ENCODE peak calls at places on chromosome 13, in eight cellular contexts. T is AG10803; Q is astrocyte of the cerebellum; M is GM06990; I is CD8-positive, alpha-beta memory T cell; R is GM12878; J is HAP-1; Y is ovary. K is an unnamed sample.

GRCh38 chr13:41541142-41541938 is 84.0 kb downstream of the RGCC start:
- DNase-seq in R (no peak), Q (no peak), I (no peak), J (no peak), T (no peak), Y (no peak), M (no peak), K (no peak)

GRCh38 chr13:71613347-71613746 is 253.7 kb downstream of the DACH1 start:
- DNase-seq in Q (no peak), M (no peak), J (no peak), Y (no peak), I (no peak), T (no peak), R (no peak), K (no peak)

GRCh38 chr13:92849381-92849780 is 377.2 kb upstream of the GPC6 start:
- DNase-seq in R (no peak), Q (no peak), I (no peak), J (no peak), T (no peak), M (no peak), Y (no peak), K (no peak)

GRCh38 chr13:33188093-33188882 is 97.3 kb downstream of the STARD13 start:
- DNase-seq in T (peak; percentile 28), J (no peak), Q (no peak), Y (no peak), R (peak; percentile 79), I (no peak), M (peak; percentile 74), K (no peak)

GRCh38 chr13:19153782-19154450 is 27.7 kb downstream of the TUBA3C start:
- DNase-seq in Y (no peak), M (no peak), J (no peak), Q (no peak), I (no peak), T (no peak), R (no peak), K (no peak)

GRCh38 chr13:48901786-48902185 is 73.9 kb upstream of the FNDC3A start:
- DNase-seq in R (no peak), Q (no peak), I (no peak), M (no peak), Y (no peak), T (no peak), J (no peak), K (no peak)

GRCh38 chr13:45765464-45765863 is 63.3 kb downstream of the CBY2 start:
- DNase-seq in M (no peak), T (no peak), J (no peak), Y (no peak), R (no peak), I (no peak), Q (no peak), K (no peak)

GRCh38 chr13:35769812-35770211 is 293.3 kb upstream of the MAB21L1 start:
- DNase-seq in I (no peak), T (peak; percentile 50), R (no peak), Y (no peak), J (no peak), Q (no peak), M (no peak), K (no peak)

GRCh38 chr13:105465745-105466144 is 1069.7 kb downstream of the EFNB2 start:
- DNase-seq in M (no peak), Q (no peak), Y (no peak), T (no peak), J (no peak), R (no peak), I (no peak), K (no peak)

GRCh38 chr13:105464249-105464648 is 1071.2 kb downstream of the EFNB2 start:
- DNase-seq in Y (no peak), J (no peak), I (no peak), T (no peak), R (no peak), M (no peak), Q (no peak), K (no peak)

GRCh38 chr13:105462981-105463380 is 1072.5 kb downstream of the EFNB2 start:
- DNase-seq in J (no peak), R (no peak), I (no peak), T (no peak), Q (peak; percentile 18), M (no peak), Y (no peak), K (no peak)

GRCh38 chr13:105465251-105465650 is 1070.2 kb downstream of the EFNB2 start:
- DNase-seq in T (no peak), Q (no peak), Y (no peak), R (no peak), J (no peak), M (no peak), I (no peak), K (no peak)

GRCh38 chr13:105466376-105466775 is 1069.1 kb downstream of the EFNB2 start:
- DNase-seq in J (no peak), M (no peak), Q (no peak), Y (no peak), T (no peak), R (no peak), I (no peak), K (no peak)
- H3K4me3 ChIP-seq in J (no peak overlapping the region), M (no peak overlapping the region), Q (no peak overlapping the region), Y (no peak overlapping the region), T (no peak overlapping the region), R (no peak overlapping the region), I (no peak overlapping the region), K (no peak overlapping the region)

DNA sequence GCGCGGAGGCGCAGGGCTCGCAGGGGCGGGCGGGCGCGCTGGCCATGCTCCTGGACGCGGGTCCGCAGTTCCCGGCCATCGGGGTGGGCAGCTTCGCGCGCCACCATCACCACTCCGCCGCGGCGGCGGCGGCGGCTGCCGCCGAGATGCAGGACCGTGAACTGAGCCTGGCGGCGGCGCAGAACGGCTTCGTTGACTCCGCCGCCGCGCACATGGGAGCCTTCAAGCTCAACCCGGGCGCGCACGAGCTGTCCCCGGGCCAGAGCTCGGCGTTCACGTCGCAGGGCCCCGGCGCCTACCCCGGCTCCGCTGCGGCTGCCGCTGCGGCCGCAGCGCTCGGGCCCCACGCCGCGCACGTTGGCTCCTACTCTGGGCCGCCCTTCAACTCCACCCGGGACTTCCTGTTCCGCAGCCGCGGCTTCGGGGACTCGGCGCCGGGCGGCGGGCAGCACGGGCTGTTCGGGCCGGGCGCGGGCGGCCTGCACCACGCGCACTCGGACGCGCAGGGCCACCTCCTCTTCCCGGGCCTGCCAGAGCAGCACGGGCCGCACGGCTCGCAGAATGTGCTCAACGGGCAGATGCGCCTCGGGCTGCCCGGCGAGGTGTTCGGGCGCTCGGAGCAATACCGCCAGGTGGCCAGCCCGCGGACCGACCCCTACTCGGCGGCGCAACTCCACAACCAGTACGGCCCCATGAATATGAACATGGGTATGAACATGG is 597 bp downstream of the ZIC2 start:
- DNase-seq in I (no peak), J (no peak), M (no peak), R (no peak), Q (no peak), T (no peak), Y (no peak), K (peak; percentile 71)
- H3K4me3 ChIP-seq in I (no peak overlapping the region), J (peak overlapping the region; percentile 47), M (no peak overlapping the region), R (no peak overlapping the region), Q (peak overlapping the region; percentile 94), T (no peak overlapping the region), Y (peak overlapping the region; percentile 39), K (no peak overlapping the region)

GRCh38 chr13:51643882-51644281 is 59.6 kb downstream of the WDFY2 start:
- DNase-seq in M (no peak), Q (peak; percentile 84), Y (no peak), I (no peak), R (no peak), T (peak; percentile 95), J (no peak), K (no peak)

GRCh38 chr13:51644649-51645048 is 60.4 kb downstream of the WDFY2 start:
- DNase-seq in T (peak; percentile 73), R (no peak), Y (no peak), M (no peak), I (no peak), Q (no peak), J (no peak), K (peak; percentile 39)

GRCh38 chr13:51646041-51646670 is 61.9 kb downstream of the WDFY2 start:
- DNase-seq in T (no peak), Y (no peak), R (no peak), J (no peak), M (no peak), I (peak; percentile 19), Q (no peak), K (no peak)

GRCh38 chr13:51647067-51647466 is 62.8 kb downstream of the WDFY2 start:
- DNase-seq in J (no peak), Q (no peak), Y (no peak), I (no peak), R (no peak), M (no peak), T (no peak), K (no peak)

DNA sequence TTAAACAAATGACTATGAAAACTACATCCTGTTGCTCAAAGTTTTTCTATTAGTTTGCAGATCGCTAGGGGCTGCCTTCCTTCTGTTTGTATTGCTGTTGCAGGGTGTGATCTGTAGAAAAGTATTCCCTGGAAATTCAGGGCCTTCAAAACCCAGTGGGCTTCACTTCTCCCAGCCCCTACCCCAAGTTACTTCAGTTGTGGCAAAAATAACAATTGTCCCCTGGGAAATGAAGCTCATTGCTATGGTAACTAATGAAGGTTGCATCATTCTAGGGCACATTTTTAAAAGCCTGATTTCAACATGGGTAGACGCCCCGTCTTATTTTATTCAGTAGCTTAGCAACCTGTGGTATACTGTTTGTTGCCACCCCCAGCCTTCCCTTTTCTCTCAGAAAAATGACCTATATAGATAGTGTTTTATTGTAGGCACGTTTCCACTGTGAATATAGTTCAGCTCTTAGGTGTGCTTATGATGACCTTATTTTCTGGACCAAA is 60.9 kb downstream of the WDFY2 start:
- DNase-seq in Q (peak; percentile 46), M (peak; percentile 30), R (no peak), Y (no peak), J (no peak), T (peak; percentile 91), I (peak; percentile 73), K (no peak)
- H3K4me3 ChIP-seq in Q (no peak overlapping the region), M (no peak overlapping the region), R (no peak overlapping the region), Y (no peak overlapping the region), J (no peak overlapping the region), T (no peak overlapping the region), I (peak overlapping the region; percentile 17), K (no peak overlapping the region)

GRCh38 chr13:73900591-73900990 is 233.6 kb downstream of the KLF12 start:
- DNase-seq in Y (no peak), T (peak; percentile 25), J (no peak), I (no peak), M (no peak), Q (peak; percentile 41), R (no peak), K (no peak)

GRCh38 chr13:73903561-73903960 is 230.6 kb downstream of the KLF12 start:
- DNase-seq in T (no peak), R (no peak), Y (no peak), M (no peak), Q (no peak), I (no peak), J (no peak), K (no peak)

GRCh38 chr13:73902296-73902695 is 231.9 kb downstream of the KLF12 start:
- DNase-seq in R (no peak), J (no peak), M (no peak), Q (no peak), T (no peak), I (no peak), Y (no peak), K (no peak)

GRCh38 chr13:73901324-73902068 is 232.7 kb downstream of the KLF12 start:
- DNase-seq in I (no peak), T (no peak), Q (no peak), Y (no peak), M (no peak), J (no peak), R (no peak), K (no peak)

DNA sequence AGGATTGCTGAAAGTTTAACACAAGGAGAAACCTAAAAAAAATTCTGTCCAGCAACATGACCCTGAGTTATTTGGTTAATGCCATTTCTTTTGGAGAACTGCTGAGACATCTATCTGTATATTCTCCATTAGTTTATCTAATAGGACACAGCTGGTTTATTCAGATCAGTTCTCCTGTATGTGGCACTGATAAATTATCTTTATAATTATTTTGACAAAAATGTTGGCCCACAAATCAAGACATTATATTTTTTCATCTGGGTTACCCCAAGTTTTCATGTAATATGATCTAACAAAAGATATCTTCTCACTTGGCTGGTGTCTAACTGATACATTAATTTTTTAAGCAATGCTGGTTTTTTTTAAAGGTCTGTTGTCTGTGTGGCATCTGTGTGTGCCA is 231.4 kb downstream of the KLF12 start:
- DNase-seq in Q (no peak), I (no peak), T (no peak), J (no peak), Y (no peak), R (no peak), M (no peak), K (no peak)
- H3K4me3 ChIP-seq in Q (no peak overlapping the region), I (no peak overlapping the region), T (no peak overlapping the region), J (no peak overlapping the region), Y (no peak overlapping the region), R (no peak overlapping the region), M (no peak overlapping the region), K (no peak overlapping the region)

K was measured in pancreas.